ENCODE peak calls at places on chromosomes 11 and 22, in nine cellular contexts. P, S, C, V, K, U, Q, Z and F are unnamed samples.
A peak's percentile ranks its signal among the peaks of the same experiment; 100 is the strongest.

GRCh38 chr11:64516226-64516625 is 74.8 kb upstream of the SLC22A12 start:
- DNase-seq in Q (no peak), C (no peak), K (no peak), V (no peak), S (no peak), Z (peak; percentile 31), U (no peak), P (no peak), F (peak; percentile 70)

GRCh38 chr22:31754813-31755212 is 994 bp downstream of the DEPDC5 start:
- DNase-seq in K (no peak), Q (no peak), C (no peak), U (peak; percentile 4), V (no peak), P (no peak), S (no peak), Z (no peak), F (no peak)

GRCh38 chr11:72446929-72447753 is 12.8 kb upstream of the CLPB start:
- DNase-seq in P (peak; percentile 69), Q (peak; percentile 65), K (peak; percentile 77), Z (peak; percentile 45), V (peak; percentile 29), U (peak; percentile 69), S (no peak), C (peak; percentile 24), F (peak; percentile 69)

GRCh38 chr11:68659158-68659921 is 25.0 kb upstream of the GAL start:
- DNase-seq in U (peak; percentile 98), C (peak; percentile 90), V (no peak), S (no peak), Q (peak; percentile 93), K (no peak), P (no peak), Z (peak; percentile 33), F (no peak)

GRCh38 chr11:44681698-44682097 is 45.1 kb upstream of the TSPAN18 start:
- DNase-seq in S (no peak), C (peak; percentile 10), U (peak; percentile 3), Z (no peak), K (no peak), V (no peak), P (no peak), Q (peak; percentile 57), F (peak; percentile 34)

GRCh38 chr11:123122341-123122740 is 60.4 kb upstream of the HSPA8 start:
- DNase-seq in C (no peak), V (no peak), Z (no peak), S (no peak), P (no peak), Q (peak; percentile 96), K (no peak), U (peak; percentile 46), F (peak; percentile 37)

GRCh38 chr22:50340157-50340879 is 2.8 kb upstream of the PPP6R2 start:
- DNase-seq in S (no peak), C (no peak), V (peak; percentile 9), P (no peak), U (no peak), K (peak; percentile 26), Z (no peak), Q (no peak), F (peak; percentile 26)

GRCh38 chr22:27718186-27719032 is 83.1 kb downstream of the MN1 start:
- DNase-seq in U (peak; percentile 93), K (no peak), Q (peak; percentile 94), Z (peak; percentile 83), C (peak; percentile 69), S (peak; percentile 51), P (peak; percentile 87), V (no peak), F (peak; percentile 32)

GRCh38 chr11:45025716-45026492 is 75.2 kb upstream of the TP53I11 start:
- DNase-seq in Z (no peak), S (peak; percentile 17), U (no peak), K (no peak), P (no peak), V (no peak), Q (no peak), C (no peak), F (peak; percentile 43)

GRCh38 chr22:20080445-20080775 is 369 bp downstream of the DGCR8 start:
- DNase-seq in P (no peak), Z (peak; percentile 100), Q (peak; percentile 55), C (no peak), K (peak; percentile 24), V (peak; percentile 67), U (peak; percentile 51), S (peak; percentile 37), F (peak; percentile 66)

GRCh38 chr11:74577624-74578396 is 14.6 kb upstream of the POLD3 start:
- DNase-seq in C (no peak), V (no peak), U (peak; percentile 20), S (no peak), P (no peak), Q (no peak), Z (no peak), K (no peak), F (no peak)

GRCh38 chr22:29702025-29702930 is 17.5 kb upstream of the CABP7 start:
- DNase-seq in K (no peak), Q (no peak), P (no peak), C (no peak), S (no peak), V (no peak), Z (no peak), U (no peak), F (no peak)

GRCh38 chr11:108698844-108699642 is 34.2 kb downstream of the DDX10 start:
- DNase-seq in S (no peak), K (no peak), C (no peak), P (no peak), Q (no peak), V (no peak), Z (no peak), U (no peak), F (no peak)

GRCh38 chr22:29093501-29093921 is 20.7 kb downstream of the KREMEN1 start:
- DNase-seq in P (no peak), V (no peak), U (peak; percentile 36), C (peak; percentile 23), Z (no peak), K (no peak), Q (peak; percentile 71), S (no peak), F (no peak)

GRCh38 chr11:76371170-76371569 is 9.8 kb downstream of the THAP12 start:
- DNase-seq in S (no peak), K (no peak), V (no peak), Z (no peak), Q (peak; percentile 85), P (peak; percentile 28), U (peak; percentile 73), C (peak; percentile 66), F (peak; percentile 35)

GRCh38 chr11:119832536-119832935 is 103.5 kb upstream of the NECTIN1 start:
- DNase-seq in Q (peak; percentile 4), C (no peak), V (no peak), S (no peak), K (no peak), Z (no peak), U (no peak), P (no peak), F (no peak)

GRCh38 chr11:80393210-80393609 is 952.4 kb upstream of the TENM4 start:
- DNase-seq in V (no peak), S (no peak), Q (no peak), K (no peak), Z (no peak), U (no peak), C (no peak), P (no peak), F (no peak)

DNA sequence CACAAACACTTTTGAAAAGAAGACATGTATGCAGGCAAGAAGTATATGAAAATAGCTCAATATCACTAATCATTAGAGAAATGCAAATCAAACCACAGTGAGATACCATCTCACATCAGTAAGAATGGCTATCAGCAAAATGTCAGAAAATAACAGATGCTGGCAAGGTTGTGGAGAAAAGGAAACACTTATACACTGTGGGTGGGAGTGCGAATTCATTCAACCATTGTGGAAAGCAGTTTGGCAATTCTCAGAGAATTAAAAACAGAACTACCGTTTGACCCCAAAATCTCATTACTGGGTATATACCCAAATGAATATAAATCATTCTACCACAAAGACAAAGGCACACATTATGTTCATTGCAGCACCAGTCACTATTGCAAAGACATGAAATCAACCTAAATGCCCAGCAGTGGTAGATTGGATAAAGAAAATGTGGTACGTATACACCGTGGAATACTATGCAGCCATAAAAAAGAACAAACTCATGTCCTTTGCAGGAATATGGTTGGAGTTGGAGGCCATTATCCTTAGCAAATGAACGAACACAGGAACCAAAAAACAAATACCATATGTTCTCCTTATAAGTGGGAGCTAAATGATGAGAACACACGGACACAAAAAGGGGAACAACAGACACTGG is 18.5 kb downstream of the MMP13 start:
- DNase-seq in U (no peak), P (no peak), V (no peak), K (no peak), Z (no peak), C (no peak), Q (no peak), S (no peak), F (no peak)
- H3K4me3 ChIP-seq in U (no peak overlapping the region), P (no peak overlapping the region), V (no peak overlapping the region), K (no peak overlapping the region), Z (no peak overlapping the region), C (no peak overlapping the region), Q (no peak overlapping the region), S (no peak overlapping the region), F (no peak overlapping the region)

DNA sequence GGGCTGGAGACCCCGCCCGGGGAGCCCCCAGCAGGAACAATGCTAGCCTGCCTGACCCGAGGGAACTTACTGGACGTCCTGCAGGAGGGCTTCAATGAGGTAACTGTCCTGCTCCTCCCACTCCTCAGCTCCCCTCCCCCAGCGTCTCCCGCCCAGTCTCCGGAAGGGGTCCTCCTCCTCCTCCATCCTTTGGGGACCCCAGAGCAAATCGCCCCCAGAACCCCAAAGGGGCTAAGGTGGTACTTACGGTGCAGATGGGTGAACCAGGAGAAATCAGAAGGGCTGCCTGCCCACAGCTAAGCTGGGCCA is 272 bp downstream of the DIXDC1 start:
- DNase-seq in V (no peak), Z (peak; percentile 48), P (no peak), S (no peak), C (no peak), U (no peak), Q (no peak), K (no peak), F (no peak)
- H3K4me3 ChIP-seq in V (peak overlapping the region; percentile 68), Z (peak overlapping the region; percentile 62), P (peak overlapping the region; percentile 53), S (peak overlapping the region; percentile 85), C (peak overlapping the region; percentile 70), U (peak overlapping the region; percentile 60), Q (peak overlapping the region; percentile 61), K (peak overlapping the region; percentile 42), F (peak overlapping the region; percentile 62)

GRCh38 chr11:18791175-18792065 is at the start of gene PTPN5:
- DNase-seq in S (no peak), V (no peak), C (no peak), P (no peak), Z (no peak), Q (no peak), K (no peak), U (no peak), F (no peak)
- H3K4me3 ChIP-seq in S (peak within 1 kb of the TSS; percentile 53), V (no peak within 1 kb of the TSS), C (peak within 1 kb of the TSS; percentile 25), P (no peak within 1 kb of the TSS), Z (no peak within 1 kb of the TSS), Q (no peak within 1 kb of the TSS), K (peak within 1 kb of the TSS; percentile 11), U (no peak within 1 kb of the TSS), F (no peak within 1 kb of the TSS)

DNA sequence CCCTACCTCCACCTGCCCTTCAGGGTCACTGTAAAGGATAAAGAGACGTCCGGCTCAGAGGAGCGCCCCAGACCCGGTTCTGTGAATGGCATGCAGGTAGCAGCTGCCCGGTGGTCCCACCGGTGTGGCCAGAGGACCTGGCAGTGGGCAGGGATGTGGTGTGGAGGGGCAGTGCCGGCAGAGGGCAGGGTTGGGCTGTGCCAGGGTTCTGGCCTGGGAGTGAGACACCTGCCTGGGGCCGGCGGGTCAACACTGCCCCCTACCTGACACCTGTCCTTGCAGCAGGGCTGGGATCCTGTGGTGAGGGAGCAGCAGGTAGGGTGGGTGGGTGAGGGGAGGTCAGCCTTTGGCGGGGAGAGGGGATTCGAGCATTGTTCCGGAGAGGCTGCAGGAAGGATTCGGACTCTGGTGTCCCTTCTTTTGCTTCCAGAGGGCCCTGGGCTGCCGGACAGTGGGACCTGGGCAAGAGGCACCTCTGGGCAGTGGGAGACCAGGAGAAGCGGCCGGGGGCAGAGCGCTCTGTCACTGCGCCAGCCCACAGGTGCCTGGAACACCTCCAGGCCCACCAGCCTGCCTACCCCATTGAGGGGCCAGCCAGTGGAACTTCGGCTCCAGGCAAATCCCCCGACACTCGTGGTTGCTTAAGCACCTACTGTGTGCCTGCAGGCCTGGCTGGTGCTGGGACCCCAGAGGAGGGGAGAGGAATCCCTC is 1.6 kb upstream of the PHLDA2 start:
- DNase-seq in C (no peak), K (no peak), U (peak; percentile 54), P (peak; percentile 86), V (no peak), S (no peak), Z (peak; percentile 74), Q (peak; percentile 45), F (peak; percentile 60)
- H3K4me3 ChIP-seq in C (peak overlapping the region; percentile 77), K (no peak overlapping the region), U (peak overlapping the region; percentile 41), P (peak overlapping the region; percentile 61), V (peak overlapping the region; percentile 56), S (peak overlapping the region; percentile 75), Z (peak overlapping the region; percentile 76), Q (peak overlapping the region; percentile 79), F (no peak overlapping the region)